ENCODE peak calls at places on chromosomes 16 and 17, in ten cellular contexts. D, H, A, I, Y, J, B, T, O and E are unnamed samples.

GRCh38 chr16:88468289-88469129 is 15.4 kb downstream of the ZFPM1 start:
- DNase-seq in H (no peak), D (no peak), B (peak; percentile 45), J (peak; percentile 90), T (no peak), Y (no peak), A (no peak), I (peak; percentile 98), O (no peak), E (no peak)

GRCh38 chr17:42842286-42842685 is 2.1 kb upstream of the AOC2 start:
- DNase-seq in D (no peak), O (no peak), Y (no peak), H (no peak), J (no peak), A (no peak), B (no peak), T (no peak), I (no peak), E (no peak)

GRCh38 chr17:44557653-44558285 is 485 bp downstream of the FZD2 start:
- DNase-seq in B (peak; percentile 39), I (no peak), H (no peak), A (peak; percentile 46), T (no peak), D (no peak), Y (no peak), J (peak; percentile 62), O (peak; percentile 37), E (peak; percentile 33)

GRCh38 chr17:28306954-28307401 is 12.0 kb upstream of the TMEM97 start:
- DNase-seq in B (no peak), O (no peak), D (no peak), A (no peak), T (no peak), J (peak; percentile 29), H (no peak), Y (no peak), I (no peak), E (no peak)

GRCh38 chr17:81271226-81271625 is 23.9 kb downstream of the SLC38A10 start:
- DNase-seq in H (no peak), I (no peak), J (no peak), A (no peak), D (no peak), B (no peak), O (no peak), Y (no peak), T (no peak), E (no peak)

GRCh38 chr17:43398724-43399595 is at the start of gene ARL4D:
- DNase-seq in B (peak; percentile 72), H (peak; percentile 84), I (peak; percentile 62), A (peak; percentile 94), J (peak; percentile 88), O (peak; percentile 81), T (peak; percentile 50), Y (peak; percentile 83), D (peak; percentile 80), E (peak; percentile 92)

GRCh38 chr16:30948087-30948955 is 547 bp upstream of the ORAI3 start:
- DNase-seq in D (no peak), T (peak; percentile 95), O (no peak), A (peak; percentile 66), H (peak; percentile 86), I (peak; percentile 47), B (peak; percentile 97), Y (peak; percentile 93), J (peak; percentile 99), E (peak; percentile 81)

GRCh38 chr17:39071573-39071972 is 79.9 kb downstream of the PLXDC1 start:
- DNase-seq in D (no peak), O (no peak), H (no peak), B (no peak), I (no peak), J (no peak), T (no peak), A (no peak), Y (no peak), E (no peak)

GRCh38 chr16:69598045-69598444 is 32.3 kb downstream of the NFAT5 start:
- DNase-seq in T (no peak), H (no peak), B (no peak), I (no peak), D (no peak), J (no peak), Y (no peak), O (no peak), A (no peak), E (no peak)

GRCh38 chr16:54347961-54348360 is 61.4 kb upstream of the IRX3 start:
- DNase-seq in J (no peak), Y (no peak), B (no peak), A (no peak), O (no peak), T (no peak), I (no peak), H (no peak), D (no peak), E (peak; percentile 10)